ENCODE peak calls at places on chromosomes 2 and 18, in ten cellular contexts. L, B, T, E, K, I, G, V, A and D are unnamed samples.
A peak's percentile ranks its signal among the peaks of the same experiment; 100 is the strongest.

GRCh38 chr2:129014432-129014831 is 695.8 kb upstream of the HS6ST1 start:
- DNase-seq in V (no peak), G (no peak), K (no peak), B (no peak), T (no peak), I (no peak), A (no peak), L (no peak), E (no peak), D (no peak)

GRCh38 chr2:179592167-179592936 is 269.1 kb downstream of the ZNF385B start:
- DNase-seq in T (peak; percentile 22), V (no peak), A (peak; percentile 37), L (no peak), K (no peak), G (peak; percentile 63), E (no peak), B (no peak), I (no peak), D (peak; percentile 12)

GRCh38 chr2:179622122-179622521 is 239.3 kb downstream of the ZNF385B start:
- DNase-seq in L (no peak), B (no peak), E (no peak), A (no peak), I (no peak), T (no peak), V (no peak), K (no peak), G (peak; percentile 11), D (peak; percentile 7)

GRCh38 chr2:215410932-215411285 is 25.0 kb downstream of the FN1 start:
- DNase-seq in I (peak; percentile 93), V (no peak), A (peak; percentile 96), E (no peak), G (peak; percentile 97), T (peak; percentile 62), K (no peak), B (no peak), L (no peak), D (peak; percentile 95)

GRCh38 chr2:228700638-228701037 is 519.2 kb upstream of the SPHKAP start:
- DNase-seq in I (no peak), T (peak; percentile 57), B (no peak), V (no peak), L (no peak), E (no peak), A (peak; percentile 63), G (peak; percentile 68), K (no peak), D (peak; percentile 91)

GRCh38 chr2:36452279-36452678 is 96.7 kb downstream of the CRIM1 start:
- DNase-seq in A (peak; percentile 88), K (no peak), V (no peak), B (no peak), T (no peak), G (peak; percentile 20), I (no peak), E (no peak), L (no peak), D (peak; percentile 75)

GRCh38 chr2:118012778-118013177 is 1.1 kb downstream of the CCDC93 start:
- DNase-seq in B (no peak), T (no peak), A (no peak), G (peak; percentile 14), E (no peak), V (no peak), I (no peak), L (no peak), K (no peak), D (peak; percentile 7)

GRCh38 chr2:135736546-135736945 is 5.1 kb upstream of the UBXN4 start:
- DNase-seq in V (no peak), E (no peak), I (no peak), L (no peak), T (no peak), A (no peak), G (no peak), K (no peak), B (no peak), D (no peak)

GRCh38 chr2:239589270-239589825 is 188.5 kb upstream of the HDAC4 start:
- DNase-seq in K (peak; percentile 20), E (no peak), V (no peak), G (no peak), T (no peak), A (no peak), I (no peak), B (no peak), L (no peak), D (no peak)

GRCh38 chr2:54956392-54956722 is 93.9 kb downstream of the RTN4 start:
- DNase-seq in L (no peak), K (no peak), V (no peak), T (no peak), E (no peak), B (no peak), G (no peak), A (peak; percentile 30), I (no peak), D (no peak)

GRCh38 chr18:23231340-23232021 is 96.2 kb downstream of the CABLES1 start:
- DNase-seq in A (peak; percentile 98), V (no peak), T (peak; percentile 98), I (peak; percentile 95), L (no peak), G (peak; percentile 92), B (peak; percentile 96), E (peak; percentile 34), K (no peak), D (peak; percentile 96)

GRCh38 chr2:107303964-107304363 is 418.0 kb upstream of the ST6GAL2 start:
- DNase-seq in I (no peak), V (no peak), A (no peak), L (no peak), G (no peak), T (peak; percentile 28), B (no peak), K (no peak), E (no peak), D (peak; percentile 28)

GRCh38 chr2:199985625-199986207 is 30.3 kb downstream of the MAIP1 start:
- DNase-seq in E (peak; percentile 15), K (peak; percentile 47), G (peak; percentile 86), I (no peak), V (peak; percentile 58), A (peak; percentile 72), T (peak; percentile 66), L (peak; percentile 61), B (no peak), D (peak; percentile 86)
- TF ChIP-seq CTCF in E (peak; percentile 24), K (peak; percentile 34), G (peak; percentile 88), I (peak; percentile 75), V (peak; percentile 71), A (peak; percentile 77), T (peak; percentile 89), L (peak; percentile 78), B (no peak), D (peak; percentile 85)

GRCh38 chr18:36015629-36016028 is 43.1 kb downstream of the RMP24 start:
- DNase-seq in I (no peak), G (no peak), T (no peak), K (no peak), B (no peak), E (no peak), L (no peak), V (no peak), A (no peak), D (no peak)

GRCh38 chr18:36012891-36013290 is 40.4 kb downstream of the RMP24 start:
- DNase-seq in G (no peak), K (no peak), T (no peak), E (no peak), V (no peak), B (no peak), A (peak; percentile 33), I (no peak), L (no peak), D (no peak)

GRCh38 chr18:36020174-36020711 is 47.1 kb downstream of the RPRD1A start:
- DNase-seq in A (no peak), I (no peak), G (no peak), L (no peak), T (no peak), B (no peak), E (no peak), K (no peak), V (no peak), D (no peak)

GRCh38 chr18:36017232-36017631 is 44.8 kb downstream of the RMP24 start:
- DNase-seq in A (peak; percentile 40), V (no peak), T (no peak), K (no peak), G (no peak), B (no peak), L (no peak), I (no peak), E (no peak), D (no peak)
- TF ChIP-seq CTCF in A (no peak), V (no peak), T (no peak), K (no peak), G (no peak), B (no peak), L (no peak), I (no peak), E (no peak), D (no peak)

GRCh38 chr2:142601794-142602193 is 275.7 kb upstream of the KYNU start:
- DNase-seq in V (no peak), K (no peak), A (no peak), B (no peak), L (no peak), I (no peak), E (no peak), T (no peak), G (no peak), D (no peak)

GRCh38 chr2:142602418-142602989 is 275.0 kb upstream of the KYNU start:
- DNase-seq in V (no peak), K (no peak), I (no peak), A (no peak), L (no peak), T (no peak), B (no peak), E (no peak), G (no peak), D (no peak)

GRCh38 chr2:142599504-142599903 is 278.0 kb upstream of the KYNU start:
- DNase-seq in T (no peak), I (no peak), E (no peak), G (peak; percentile 53), L (no peak), B (no peak), A (no peak), V (no peak), K (no peak), D (no peak)

DNA sequence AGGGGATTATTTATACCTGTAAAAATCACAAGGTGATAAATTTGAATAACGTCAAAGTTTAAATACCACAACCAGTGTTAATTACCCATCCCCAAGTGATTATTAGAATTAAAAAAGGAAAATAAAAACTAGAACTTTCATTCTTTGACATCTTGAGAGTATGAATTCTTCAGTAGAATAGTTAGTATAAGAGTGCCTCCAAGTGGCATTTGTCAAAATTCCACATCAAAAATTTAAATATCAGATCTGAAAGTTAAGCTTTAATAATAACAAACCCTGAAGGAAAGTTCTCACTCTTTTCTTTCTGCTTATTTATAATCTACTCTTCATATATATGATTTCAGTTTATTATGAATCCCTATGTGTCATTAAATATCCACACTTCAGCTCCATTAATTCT is 273.7 kb upstream of the KYNU start:
- DNase-seq in B (no peak), A (no peak), I (no peak), G (peak; percentile 59), K (no peak), L (no peak), E (no peak), T (no peak), V (no peak), D (peak; percentile 14)
- TF ChIP-seq CTCF in B (no peak), A (no peak), I (no peak), G (peak; percentile 71), K (no peak), L (peak; percentile 57), E (no peak), T (peak; percentile 14), V (no peak), D (no peak)

DNA sequence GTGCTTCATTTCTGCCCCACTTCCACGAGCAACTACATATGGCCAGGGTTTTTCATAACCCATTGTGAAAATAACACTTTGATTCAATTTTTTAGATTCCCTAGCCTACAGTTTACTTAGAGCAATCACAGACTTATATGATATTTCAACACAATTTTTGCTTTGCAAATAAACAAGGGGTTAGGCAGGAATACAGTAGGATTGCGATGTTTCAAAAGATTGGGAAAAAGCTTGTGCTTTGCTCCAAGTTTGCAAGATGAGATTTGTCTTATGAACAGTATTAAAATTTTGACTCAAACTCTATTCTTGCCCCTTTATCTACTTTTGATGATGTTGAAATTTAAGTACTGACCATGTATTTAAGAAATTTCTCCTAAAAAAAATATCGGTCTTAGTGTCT is 814.5 kb upstream of the PIK3C3 start:
- DNase-seq in A (no peak), I (no peak), G (no peak), K (no peak), B (no peak), E (no peak), V (no peak), T (no peak), L (no peak), D (no peak)
- TF ChIP-seq CTCF in A (no peak), I (no peak), G (no peak), K (no peak), B (no peak), E (no peak), V (no peak), T (no peak), L (no peak), D (no peak)